ENCODE peak calls at places on chromosome 1, in ten cellular contexts. H is stomach; K is psoas muscle; P is cardiac muscle cell; U is tibial nerve; Q is CD8-positive, alpha-beta T cell; N is H1; Y is lower lobe of right lung; J is left ventricle myocardium inferior; A is osteoblast. T is an unnamed sample. For H3K4me1, the result is how much of the 10 kb centered on the place peaks cover.

GRCh38 chr1:31324992-31325391 is 28.2 kb downstream of the ZCCHC17 start:
- DNase-seq in H (no peak), K (no peak), P (no peak), U (no peak), Q (no peak), N (no peak), Y (no peak), J (no peak), A (no peak), T (no peak)

GRCh38 chr1:120179420-120180348 is 3.4 kb upstream of the SEC22B start:
- DNase-seq in H (no peak), K (no peak), P (peak), U (no peak), Q (no peak), N (peak), Y (no peak), J (no peak), A (peak), T (peak)

GRCh38 chr1:26145960-26146294 is 13.0 kb upstream of the FAM110D start:
- DNase-seq in H (no peak), K (no peak), P (no peak), U (no peak), Q (no peak), N (no peak), Y (no peak), J (no peak), A (no peak), T (no peak)

GRCh38 chr1:41420877-41421276 is 59.6 kb downstream of the FOXO6 start:
- DNase-seq in H (no peak), K (no peak), P (no peak), U (no peak), Q (no peak), N (no peak), Y (no peak), J (no peak), A (peak), T (no peak)

GRCh38 chr1:6476483-6476882 is 10.5 kb upstream of the TNFRSF25 start:
- DNase-seq in H (no peak), K (no peak), P (no peak), U (no peak), Q (no peak), N (no peak), Y (no peak), J (no peak), A (no peak), T (no peak)

GRCh38 chr1:240706150-240706904 is 94.4 kb upstream of the GREM2 start:
- DNase-seq in H (no peak), K (no peak), P (no peak), U (no peak), Q (no peak), N (no peak), Y (no peak), J (no peak), A (peak), T (no peak)

GRCh38 chr1:219518168-219518905 is 94.6 kb downstream of the ZC3H11B start:
- DNase-seq in H (no peak), K (no peak), P (peak), U (no peak), Q (no peak), N (no peak), Y (no peak), J (no peak), A (no peak), T (no peak)

GRCh38 chr1:5956022-5956830 is 36.0 kb downstream of the NPHP4 start:
- DNase-seq in H (no peak), K (peak), P (no peak), U (no peak), Q (no peak), N (no peak), Y (no peak), J (no peak), A (no peak), T (peak)

GRCh38 chr1:48019714-48020315 is 22.6 kb upstream of the TRABD2B start:
- DNase-seq in H (no peak), K (peak), P (no peak), U (no peak), Q (no peak), N (no peak), Y (peak), J (peak), A (no peak), T (peak)

DNA sequence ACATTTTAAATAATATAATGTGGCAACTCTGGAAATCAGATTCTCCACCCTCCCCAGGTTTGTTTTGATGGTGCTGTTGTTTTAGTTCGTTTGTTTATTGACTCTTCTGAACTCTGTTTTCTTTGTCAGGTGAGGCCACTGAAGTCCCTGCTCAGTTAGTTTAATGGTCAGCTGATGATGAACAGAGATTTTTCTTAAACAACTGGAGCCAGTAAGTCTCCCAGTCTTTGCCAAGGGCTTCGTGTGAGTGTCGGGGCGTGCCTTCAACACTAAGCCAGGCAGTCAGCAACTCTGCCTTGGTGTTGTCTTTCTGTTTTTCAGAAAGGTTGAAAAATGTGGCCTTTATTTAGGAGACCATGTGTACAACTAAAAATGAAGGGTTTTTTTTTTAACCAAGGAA is 58.9 kb downstream of the TEX35 start:
- DNase-seq in H (no peak), K (no peak), P (no peak), U (no peak), Q (no peak), N (no peak), Y (no peak), J (no peak), A (no peak), T (no peak)
- H3K4me1 ChIP-seq in H (under half), K (under half), P (under half), U (under half), Q (under half), N (under half), Y (under half), J (under half), A (under half), T (under half)

GRCh38 chr1:167122121-167122480 is 28.2 kb downstream of the STYXL2 start:
- DNase-seq in H (no peak), K (no peak), P (no peak), U (no peak), Q (no peak), N (no peak), Y (no peak), J (no peak), A (no peak), T (no peak)

GRCh38 chr1:167121375-167122120 is 27.7 kb downstream of the STYXL2 start:
- DNase-seq in H (peak), K (peak), P (no peak), U (no peak), Q (peak), N (peak), Y (peak), J (no peak), A (no peak), T (no peak)

GRCh38 chr1:167119696-167120095 is 25.8 kb downstream of the STYXL2 start:
- DNase-seq in H (no peak), K (no peak), P (no peak), U (no peak), Q (no peak), N (no peak), Y (no peak), J (no peak), A (no peak), T (no peak)

GRCh38 chr1:167122568-167122967 is 28.7 kb downstream of the STYXL2 start:
- DNase-seq in H (no peak), K (no peak), P (no peak), U (no peak), Q (no peak), N (peak), Y (no peak), J (no peak), A (no peak), T (no peak)

DNA sequence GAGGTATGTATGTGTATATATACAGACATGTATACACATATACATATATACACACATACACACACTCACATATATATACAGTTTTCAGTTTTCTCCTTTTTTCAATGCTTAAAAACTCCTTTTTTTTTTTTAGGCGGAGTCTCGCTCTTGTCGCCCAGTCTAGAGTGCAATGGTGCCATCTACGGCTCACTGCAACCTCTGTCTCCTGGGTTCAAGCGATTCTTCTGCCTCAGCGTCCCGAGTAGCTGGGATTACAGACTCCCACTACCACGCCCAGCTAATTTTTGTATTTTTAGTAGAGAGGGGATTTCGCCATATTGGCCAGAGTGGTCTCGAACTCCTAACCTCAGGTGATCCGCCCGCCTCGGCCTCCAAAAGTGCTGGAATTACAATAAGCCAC is 27.0 kb downstream of the STYXL2 start:
- DNase-seq in H (no peak), K (no peak), P (no peak), U (no peak), Q (no peak), N (no peak), Y (no peak), J (no peak), A (no peak), T (no peak)
- H3K4me3 ChIP-seq in H (peak), K (peak), P (no peak), U (peak), Q (peak), N (peak), Y (peak), J (peak), A (no peak), T (no peak)

GRCh38 chr1:153194331-153195050 is 8.7 kb upstream of the LELP1 start:
- DNase-seq in H (no peak), K (no peak), P (no peak), U (no peak), Q (no peak), N (no peak), Y (no peak), J (no peak), A (no peak), T (no peak)

GRCh38 chr1:153195216-153195615 is 8.0 kb upstream of the LELP1 start:
- DNase-seq in H (no peak), K (no peak), P (no peak), U (no peak), Q (no peak), N (no peak), Y (no peak), J (no peak), A (no peak), T (no peak)

GRCh38 chr1:153190373-153190772 is 12.9 kb upstream of the LELP1 start:
- DNase-seq in H (no peak), K (no peak), P (peak), U (no peak), Q (no peak), N (no peak), Y (no peak), J (no peak), A (no peak), T (no peak)

GRCh38 chr1:153192697-153193096 is 10.5 kb upstream of the LELP1 start:
- DNase-seq in H (peak), K (no peak), P (peak), U (no peak), Q (no peak), N (peak), Y (no peak), J (no peak), A (no peak), T (no peak)
- TF ChIP-seq CTCF in H (no peak), K (no peak), P (no peak), U (no peak), Q (no peak), N (peak), Y (no peak), J (no peak), A (no peak), T (no peak)

DNA sequence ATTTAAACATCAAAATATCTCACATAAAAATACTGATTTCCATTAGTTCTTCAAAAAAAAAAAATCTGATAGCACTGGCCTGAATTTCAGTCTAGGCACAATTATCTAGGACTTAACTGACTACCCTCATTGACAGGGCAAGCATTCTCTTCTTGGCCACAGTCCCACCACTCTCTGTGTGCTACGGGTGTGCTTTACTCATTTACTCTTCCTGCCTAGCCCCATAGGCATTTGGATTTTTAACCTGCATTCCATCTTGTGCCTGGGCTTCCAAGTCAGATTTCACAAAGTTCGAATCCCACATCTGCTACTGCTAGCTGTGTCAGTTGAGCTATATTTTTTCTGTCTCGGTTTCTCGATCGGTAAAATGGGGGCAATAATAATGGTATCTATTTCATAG is 38.0 kb downstream of the PTPN14 start:
- DNase-seq in H (no peak), K (no peak), P (no peak), U (no peak), Q (no peak), N (no peak), Y (no peak), J (no peak), A (peak), T (no peak)
- H3K4me1 ChIP-seq in H (under half), K (half or more), P (under half), U (under half), Q (under half), N (under half), Y (under half), J (under half), A (half or more), T (under half)

GRCh38 chr1:94014087-94014486 is 104.9 kb upstream of the GCLM start:
- DNase-seq in H (no peak), K (no peak), P (no peak), U (no peak), Q (no peak), N (no peak), Y (no peak), J (no peak), A (no peak), T (no peak)
- H3K4me3 ChIP-seq in H (no peak), K (no peak), P (no peak), U (no peak), Q (no peak), N (no peak), Y (no peak), J (no peak), A (no peak), T (no peak)